ENCODE peak calls at places on chromosome 7, in eight cellular contexts. T is pancreas, R is psoas muscle, K is left ventricle myocardium inferior, M is PC-9, A is K562, B is tibial nerve, F is astrocyte. P is an unnamed sample.
A peak's percentile ranks its signal among the peaks of the same experiment; 100 is the strongest.

GRCh38 chr7:132560825-132561529 is 15.3 kb downstream of the PLXNA4 start:
- DNase-seq in T (no peak), R (no peak), K (no peak), M (no peak), A (no peak), B (no peak), F (no peak), P (no peak)

GRCh38 chr7:111107576-111107975 is 16.6 kb downstream of the LRRN3 start:
- DNase-seq in T (no peak), R (no peak), K (no peak), M (no peak), A (no peak), B (no peak), F (no peak), P (no peak)

GRCh38 chr7:114799522-114800133 is 122.3 kb upstream of the MDFIC start:
- DNase-seq in T (no peak), R (no peak), K (no peak), M (no peak), A (no peak), B (no peak), F (no peak), P (no peak)

GRCh38 chr7:50197547-50197946 is 104.5 kb upstream of the ZPBP start:
- DNase-seq in T (no peak), R (no peak), K (no peak), M (no peak), A (peak; percentile 93), B (no peak), F (no peak), P (peak; percentile 56)

GRCh38 chr7:113085781-113086390 is 741 bp downstream of the GPR85 start:
- DNase-seq in T (no peak), R (no peak), K (no peak), M (no peak), A (no peak), B (no peak), F (peak; percentile 41), P (no peak)

GRCh38 chr7:80070391-80070790 is 64.2 kb upstream of the GNAI1 start:
- DNase-seq in T (no peak), R (no peak), K (no peak), M (no peak), A (no peak), B (no peak), F (no peak), P (no peak)

GRCh38 chr7:116216956-116217570 is 6.7 kb downstream of the TES start:
- DNase-seq in T (no peak), R (no peak), K (no peak), M (peak; percentile 78), A (no peak), B (no peak), F (no peak), P (no peak)

GRCh38 chr7:54782314-54782713 is 23.3 kb upstream of the SEC61G start:
- DNase-seq in T (no peak), R (no peak), K (no peak), M (no peak), A (no peak), B (no peak), F (no peak), P (no peak)

GRCh38 chr7:148142660-148143248 is 447.8 kb upstream of the C7orf33 start:
- DNase-seq in T (peak; percentile 43), R (no peak), K (no peak), M (no peak), A (no peak), B (peak; percentile 51), F (no peak), P (no peak)

GRCh38 chr7:139099181-139099947 is 10.2 kb downstream of the ZC3HAV1 start:
- DNase-seq in T (no peak), R (no peak), K (no peak), M (no peak), A (no peak), B (no peak), F (peak; percentile 8), P (no peak)

GRCh38 chr7:13878154-13878553 is 111.3 kb downstream of the ETV1 start:
- DNase-seq in T (no peak), R (no peak), K (no peak), M (no peak), A (no peak), B (no peak), F (no peak), P (no peak)

GRCh38 chr7:4745971-4746919 is 29.2 kb upstream of the AP5Z1 start:
- DNase-seq in T (no peak), R (no peak), K (no peak), M (no peak), A (no peak), B (no peak), F (peak; percentile 48), P (peak; percentile 40)

GRCh38 chr7:100166317-100166940 is 2.0 kb downstream of the GAL3ST4 start:
- DNase-seq in T (no peak), R (peak; percentile 48), K (no peak), M (no peak), A (no peak), B (no peak), F (no peak), P (no peak)

GRCh38 chr7:102279537-102280400 is 6.9 kb upstream of the SH2B2 start:
- DNase-seq in T (no peak), R (peak; percentile 80), K (peak; percentile 29), M (no peak), A (peak; percentile 86), B (no peak), F (peak; percentile 28), P (no peak)

GRCh38 chr7:92547579-92547978 is 19.0 kb downstream of the RBM48 start:
- DNase-seq in T (no peak), R (no peak), K (peak; percentile 41), M (no peak), A (no peak), B (no peak), F (no peak), P (no peak)

GRCh38 chr7:120926943-120927346 is 23.6 kb upstream of the ING3 start:
- DNase-seq in T (no peak), R (no peak), K (no peak), M (peak; percentile 58), A (no peak), B (no peak), F (no peak), P (no peak)

GRCh38 chr7:87474533-87475358 is 734 bp downstream of the ABCB4 start:
- DNase-seq in T (no peak), R (no peak), K (no peak), M (peak; percentile 46), A (no peak), B (no peak), F (peak; percentile 61), P (no peak)

GRCh38 chr7:18900236-18900635 is 217.2 kb downstream of the TWIST1 start:
- DNase-seq in T (no peak), R (no peak), K (no peak), M (no peak), A (no peak), B (no peak), F (no peak), P (no peak)

DNA sequence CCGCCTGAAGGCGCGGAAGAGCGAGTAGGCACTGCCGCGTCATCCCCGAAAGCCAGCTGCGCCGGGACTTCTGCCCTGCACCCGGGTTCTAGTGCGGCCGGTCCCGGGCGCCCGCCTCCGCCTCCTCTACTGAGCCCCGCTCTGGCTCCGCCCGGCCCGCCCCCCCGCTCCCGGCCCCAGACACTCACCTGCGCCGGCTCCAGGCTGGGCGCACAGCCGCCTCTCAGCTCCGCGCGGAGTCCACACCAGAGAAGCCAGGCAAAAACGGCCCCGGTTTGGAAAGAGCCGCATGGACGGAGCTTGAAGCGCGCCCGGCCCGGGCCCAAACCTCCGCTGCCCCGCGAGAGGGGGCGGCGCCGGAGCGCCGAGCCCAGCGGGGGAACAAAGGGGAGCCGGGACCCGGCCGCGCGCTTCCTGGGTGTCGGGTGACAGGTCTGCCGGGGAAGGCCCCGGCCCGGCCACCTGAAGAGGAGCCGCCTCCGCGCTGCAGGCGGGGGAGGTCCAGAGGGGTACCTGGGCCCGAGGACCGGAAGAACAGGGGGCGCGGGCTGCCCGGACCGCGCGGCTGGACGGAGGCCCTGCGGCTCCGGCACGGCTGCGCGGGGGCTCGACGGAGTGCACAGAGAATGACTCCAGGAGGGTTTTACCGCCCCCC is 168.2 kb downstream of the NRF1 start:
- DNase-seq in T (no peak), R (no peak), K (no peak), M (peak; percentile 71), A (peak; percentile 99), B (no peak), F (no peak), P (no peak)
- TF ChIP-seq CTCF in T (no peak), R (no peak), K (no peak), M (no peak), A (no peak), B (no peak), F (no peak), P (no peak)

GRCh38 chr7:77359599-77359998 is 56.5 kb downstream of the GSAP start:
- DNase-seq in T (no peak), R (no peak), K (no peak), M (no peak), A (no peak), B (no peak), F (no peak), P (no peak)
- H3K27ac ChIP-seq in T (no peak overlapping the region), R (no peak overlapping the region), K (peak overlapping the region; percentile 39), M (no peak overlapping the region), A (no peak overlapping the region), B (no peak overlapping the region), F (no peak overlapping the region), P (no peak overlapping the region)

GRCh38 chr7:155887174-155887525 is 74.9 kb upstream of the SHH start:
- DNase-seq in T (no peak), R (peak; percentile 19), K (no peak), M (no peak), A (no peak), B (no peak), F (no peak), P (no peak)
- H3K9me3 ChIP-seq in T (no peaks in the 10 kb centered on the region), R (no peaks in the 10 kb centered on the region), K (no peaks in the 10 kb centered on the region), M (no peaks in the 10 kb centered on the region), A (no peaks in the 10 kb centered on the region), B (no peaks in the 10 kb centered on the region), F (no peaks in the 10 kb centered on the region), P (no peaks in the 10 kb centered on the region)

GRCh38 chr7:28615091-28615490 is 202.8 kb downstream of the CREB5 start:
- DNase-seq in T (no peak), R (no peak), K (no peak), M (no peak), A (no peak), B (no peak), F (no peak), P (no peak)
- TF ChIP-seq CTCF in T (no peak), R (peak; percentile 23), K (peak; percentile 46), M (no peak), A (no peak), B (no peak), F (no peak), P (no peak)

DNA sequence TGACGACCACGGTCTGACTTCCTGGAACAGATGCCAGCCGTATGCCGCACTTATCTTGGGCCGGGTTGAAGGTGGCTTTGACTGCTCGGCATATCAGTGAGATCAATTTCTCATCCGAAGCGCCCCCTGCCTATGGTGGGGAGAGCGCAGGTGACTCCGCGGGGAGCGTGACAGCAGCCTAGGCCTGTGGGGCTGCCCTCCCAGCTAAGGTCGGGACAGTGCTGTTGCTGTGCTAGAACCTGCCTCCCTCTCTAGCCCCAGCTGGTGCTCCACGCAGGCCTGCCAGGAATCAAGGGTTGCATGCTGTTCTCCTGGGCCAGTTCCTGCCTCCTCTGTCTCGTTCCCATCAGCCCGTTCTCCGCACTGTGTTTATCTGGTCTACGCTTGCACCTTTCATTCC is 49.8 kb downstream of the PODXL start:
- DNase-seq in T (no peak), R (no peak), K (no peak), M (no peak), A (peak; percentile 39), B (no peak), F (no peak), P (no peak)
- H3K27ac ChIP-seq in T (no peak overlapping the region), R (no peak overlapping the region), K (no peak overlapping the region), M (no peak overlapping the region), A (no peak overlapping the region), B (no peak overlapping the region), F (no peak overlapping the region), P (no peak overlapping the region)

P was measured in CD4-positive, alpha-beta T cell.